ENCODE peak calls at places on chromosomes 5 and 9, in seven cellular contexts. One of them, this sample, is unnamed.
A peak's percentile ranks its signal among the peaks of the same experiment; 100 is the strongest.

GRCh38 chr9:112971415-112971814 is 40.6 kb downstream of the ZNF883 start:
- DNase-seq in left ventricle myocardium superior: no peak
- DNase-seq in Karpas-422: peak; percentile 79
- DNase-seq in AG10803: peak; percentile 1
- DNase-seq in OCI-M1: peak; percentile 35
- DNase-seq in stimulated activated CD4-positive, alpha-beta T cell treated with anti-CD3 and anti-CD28 coated beads, Interleukin-1b, Interleukin-23, amount 100 ng/mL, for 1 hour: no peak
- DNase-seq in stimulated activated CD8-positive, alpha-beta memory T cell treated with anti-CD3 and anti-CD28 coated beads, Interleukin-7, amount 100 ng/mL, for 1 hour: no peak
- DNase-seq in this sample: no peak

GRCh38 chr5:168353216-168353957 is 61.9 kb downstream of the WWC1 start:
- DNase-seq in left ventricle myocardium superior: no peak
- DNase-seq in Karpas-422: no peak
- DNase-seq in AG10803: no peak
- DNase-seq in OCI-M1: no peak
- DNase-seq in stimulated activated CD4-positive, alpha-beta T cell treated with anti-CD3 and anti-CD28 coated beads, Interleukin-1b, Interleukin-23, amount 100 ng/mL, for 1 hour: no peak
- DNase-seq in stimulated activated CD8-positive, alpha-beta memory T cell treated with anti-CD3 and anti-CD28 coated beads, Interleukin-7, amount 100 ng/mL, for 1 hour: no peak
- DNase-seq in this sample: no peak

GRCh38 chr5:134491841-134492442 is 33.5 kb upstream of the JADE2 start:
- DNase-seq in left ventricle myocardium superior: no peak
- DNase-seq in Karpas-422: no peak
- DNase-seq in AG10803: no peak
- DNase-seq in OCI-M1: no peak
- DNase-seq in stimulated activated CD4-positive, alpha-beta T cell treated with anti-CD3 and anti-CD28 coated beads, Interleukin-1b, Interleukin-23, amount 100 ng/mL, for 1 hour: no peak
- DNase-seq in stimulated activated CD8-positive, alpha-beta memory T cell treated with anti-CD3 and anti-CD28 coated beads, Interleukin-7, amount 100 ng/mL, for 1 hour: no peak
- DNase-seq in this sample: no peak

GRCh38 chr9:77712533-77713130 is 64.5 kb upstream of the GNA14 start:
- DNase-seq in left ventricle myocardium superior: no peak
- DNase-seq in Karpas-422: no peak
- DNase-seq in AG10803: peak; percentile 87
- DNase-seq in OCI-M1: no peak
- DNase-seq in stimulated activated CD4-positive, alpha-beta T cell treated with anti-CD3 and anti-CD28 coated beads, Interleukin-1b, Interleukin-23, amount 100 ng/mL, for 1 hour: no peak
- DNase-seq in stimulated activated CD8-positive, alpha-beta memory T cell treated with anti-CD3 and anti-CD28 coated beads, Interleukin-7, amount 100 ng/mL, for 1 hour: no peak
- DNase-seq in this sample: peak; percentile 64

GRCh38 chr5:130874861-130875419 is 290.1 kb downstream of the HINT1 start:
- DNase-seq in left ventricle myocardium superior: no peak
- DNase-seq in Karpas-422: no peak
- DNase-seq in AG10803: peak; percentile 95
- DNase-seq in OCI-M1: no peak
- DNase-seq in stimulated activated CD4-positive, alpha-beta T cell treated with anti-CD3 and anti-CD28 coated beads, Interleukin-1b, Interleukin-23, amount 100 ng/mL, for 1 hour: no peak
- DNase-seq in stimulated activated CD8-positive, alpha-beta memory T cell treated with anti-CD3 and anti-CD28 coated beads, Interleukin-7, amount 100 ng/mL, for 1 hour: no peak
- DNase-seq in this sample: no peak

GRCh38 chr5:111367081-111367480 is 142.9 kb downstream of the CAMK4 start:
- DNase-seq in left ventricle myocardium superior: no peak
- DNase-seq in Karpas-422: no peak
- DNase-seq in AG10803: no peak
- DNase-seq in OCI-M1: no peak
- DNase-seq in stimulated activated CD4-positive, alpha-beta T cell treated with anti-CD3 and anti-CD28 coated beads, Interleukin-1b, Interleukin-23, amount 100 ng/mL, for 1 hour: no peak
- DNase-seq in stimulated activated CD8-positive, alpha-beta memory T cell treated with anti-CD3 and anti-CD28 coated beads, Interleukin-7, amount 100 ng/mL, for 1 hour: no peak
- DNase-seq in this sample: no peak

GRCh38 chr5:38500861-38501260 is 55.6 kb downstream of the LIFR start:
- DNase-seq in left ventricle myocardium superior: no peak
- DNase-seq in Karpas-422: no peak
- DNase-seq in AG10803: peak; percentile 62
- DNase-seq in OCI-M1: no peak
- DNase-seq in stimulated activated CD4-positive, alpha-beta T cell treated with anti-CD3 and anti-CD28 coated beads, Interleukin-1b, Interleukin-23, amount 100 ng/mL, for 1 hour: no peak
- DNase-seq in stimulated activated CD8-positive, alpha-beta memory T cell treated with anti-CD3 and anti-CD28 coated beads, Interleukin-7, amount 100 ng/mL, for 1 hour: no peak
- DNase-seq in this sample: peak; percentile 27

GRCh38 chr5:179123491-179124328 is 63.5 kb downstream of the ZNF354C start:
- DNase-seq in left ventricle myocardium superior: no peak
- DNase-seq in Karpas-422: no peak
- DNase-seq in AG10803: no peak
- DNase-seq in OCI-M1: no peak
- DNase-seq in stimulated activated CD4-positive, alpha-beta T cell treated with anti-CD3 and anti-CD28 coated beads, Interleukin-1b, Interleukin-23, amount 100 ng/mL, for 1 hour: no peak
- DNase-seq in stimulated activated CD8-positive, alpha-beta memory T cell treated with anti-CD3 and anti-CD28 coated beads, Interleukin-7, amount 100 ng/mL, for 1 hour: no peak
- DNase-seq in this sample: no peak

GRCh38 chr5:65775476-65775875 is 53.5 kb downstream of the NLN start:
- DNase-seq in left ventricle myocardium superior: no peak
- DNase-seq in Karpas-422: no peak
- DNase-seq in AG10803: no peak
- DNase-seq in OCI-M1: no peak
- DNase-seq in stimulated activated CD4-positive, alpha-beta T cell treated with anti-CD3 and anti-CD28 coated beads, Interleukin-1b, Interleukin-23, amount 100 ng/mL, for 1 hour: no peak
- DNase-seq in stimulated activated CD8-positive, alpha-beta memory T cell treated with anti-CD3 and anti-CD28 coated beads, Interleukin-7, amount 100 ng/mL, for 1 hour: no peak
- DNase-seq in this sample: no peak

GRCh38 chr9:114303571-114303970 is 19.3 kb upstream of the ORM1 start:
- DNase-seq in left ventricle myocardium superior: no peak
- DNase-seq in Karpas-422: no peak
- DNase-seq in AG10803: no peak
- DNase-seq in OCI-M1: no peak
- DNase-seq in stimulated activated CD4-positive, alpha-beta T cell treated with anti-CD3 and anti-CD28 coated beads, Interleukin-1b, Interleukin-23, amount 100 ng/mL, for 1 hour: no peak
- DNase-seq in stimulated activated CD8-positive, alpha-beta memory T cell treated with anti-CD3 and anti-CD28 coated beads, Interleukin-7, amount 100 ng/mL, for 1 hour: no peak
- DNase-seq in this sample: no peak

GRCh38 chr9:108109927-108110326 is 620.4 kb upstream of the KLF4 start:
- DNase-seq in left ventricle myocardium superior: no peak
- DNase-seq in Karpas-422: peak; percentile 17
- DNase-seq in AG10803: no peak
- DNase-seq in OCI-M1: no peak
- DNase-seq in stimulated activated CD4-positive, alpha-beta T cell treated with anti-CD3 and anti-CD28 coated beads, Interleukin-1b, Interleukin-23, amount 100 ng/mL, for 1 hour: no peak
- DNase-seq in stimulated activated CD8-positive, alpha-beta memory T cell treated with anti-CD3 and anti-CD28 coated beads, Interleukin-7, amount 100 ng/mL, for 1 hour: no peak
- DNase-seq in this sample: no peak

GRCh38 chr9:104553261-104553660 is 15.7 kb upstream of the OR13C8 start:
- DNase-seq in left ventricle myocardium superior: no peak
- DNase-seq in Karpas-422: no peak
- DNase-seq in AG10803: peak; percentile 18
- DNase-seq in OCI-M1: no peak
- DNase-seq in stimulated activated CD4-positive, alpha-beta T cell treated with anti-CD3 and anti-CD28 coated beads, Interleukin-1b, Interleukin-23, amount 100 ng/mL, for 1 hour: no peak
- DNase-seq in stimulated activated CD8-positive, alpha-beta memory T cell treated with anti-CD3 and anti-CD28 coated beads, Interleukin-7, amount 100 ng/mL, for 1 hour: no peak
- DNase-seq in this sample: no peak

GRCh38 chr9:95511952-95512750 is 4.6 kb downstream of the PTCH1 start:
- DNase-seq in left ventricle myocardium superior: peak; percentile 35
- DNase-seq in Karpas-422: peak; percentile 68
- DNase-seq in AG10803: peak; percentile 40
- DNase-seq in OCI-M1: peak; percentile 81
- DNase-seq in stimulated activated CD4-positive, alpha-beta T cell treated with anti-CD3 and anti-CD28 coated beads, Interleukin-1b, Interleukin-23, amount 100 ng/mL, for 1 hour: no peak
- DNase-seq in stimulated activated CD8-positive, alpha-beta memory T cell treated with anti-CD3 and anti-CD28 coated beads, Interleukin-7, amount 100 ng/mL, for 1 hour: no peak
- DNase-seq in this sample: no peak

GRCh38 chr5:1039210-1039548 is 30.6 kb downstream of the NKD2 start:
- DNase-seq in left ventricle myocardium superior: peak; percentile 20
- DNase-seq in Karpas-422: no peak
- DNase-seq in AG10803: no peak
- DNase-seq in OCI-M1: no peak
- DNase-seq in stimulated activated CD4-positive, alpha-beta T cell treated with anti-CD3 and anti-CD28 coated beads, Interleukin-1b, Interleukin-23, amount 100 ng/mL, for 1 hour: no peak
- DNase-seq in stimulated activated CD8-positive, alpha-beta memory T cell treated with anti-CD3 and anti-CD28 coated beads, Interleukin-7, amount 100 ng/mL, for 1 hour: no peak
- DNase-seq in this sample: no peak

GRCh38 chr9:5389109-5389732 is 48.5 kb downstream of the PLGRKT start:
- DNase-seq in left ventricle myocardium superior: no peak
- DNase-seq in Karpas-422: no peak
- DNase-seq in AG10803: peak; percentile 84
- DNase-seq in OCI-M1: peak; percentile 100
- DNase-seq in stimulated activated CD4-positive, alpha-beta T cell treated with anti-CD3 and anti-CD28 coated beads, Interleukin-1b, Interleukin-23, amount 100 ng/mL, for 1 hour: no peak
- DNase-seq in stimulated activated CD8-positive, alpha-beta memory T cell treated with anti-CD3 and anti-CD28 coated beads, Interleukin-7, amount 100 ng/mL, for 1 hour: no peak
- DNase-seq in this sample: peak; percentile 54

GRCh38 chr5:136985785-136986475 is 513.2 kb downstream of the SPOCK1 start:
- DNase-seq in left ventricle myocardium superior: no peak
- DNase-seq in Karpas-422: no peak
- DNase-seq in AG10803: no peak
- DNase-seq in OCI-M1: no peak
- DNase-seq in stimulated activated CD4-positive, alpha-beta T cell treated with anti-CD3 and anti-CD28 coated beads, Interleukin-1b, Interleukin-23, amount 100 ng/mL, for 1 hour: no peak
- DNase-seq in stimulated activated CD8-positive, alpha-beta memory T cell treated with anti-CD3 and anti-CD28 coated beads, Interleukin-7, amount 100 ng/mL, for 1 hour: no peak
- DNase-seq in this sample: no peak

GRCh38 chr9:103188966-103189365 is 193.8 kb downstream of the CYLC2 start:
- DNase-seq in left ventricle myocardium superior: no peak
- DNase-seq in Karpas-422: no peak
- DNase-seq in AG10803: no peak
- DNase-seq in OCI-M1: no peak
- DNase-seq in stimulated activated CD4-positive, alpha-beta T cell treated with anti-CD3 and anti-CD28 coated beads, Interleukin-1b, Interleukin-23, amount 100 ng/mL, for 1 hour: no peak
- DNase-seq in stimulated activated CD8-positive, alpha-beta memory T cell treated with anti-CD3 and anti-CD28 coated beads, Interleukin-7, amount 100 ng/mL, for 1 hour: no peak
- DNase-seq in this sample: no peak

GRCh38 chr5:124605516-124605915 is 140.9 kb downstream of the ZNF608 start:
- DNase-seq in left ventricle myocardium superior: peak; percentile 49
- DNase-seq in Karpas-422: no peak
- DNase-seq in AG10803: no peak
- DNase-seq in OCI-M1: no peak
- DNase-seq in stimulated activated CD4-positive, alpha-beta T cell treated with anti-CD3 and anti-CD28 coated beads, Interleukin-1b, Interleukin-23, amount 100 ng/mL, for 1 hour: no peak
- DNase-seq in stimulated activated CD8-positive, alpha-beta memory T cell treated with anti-CD3 and anti-CD28 coated beads, Interleukin-7, amount 100 ng/mL, for 1 hour: no peak
- DNase-seq in this sample: no peak

GRCh38 chr5:102226321-102226720 is 69.8 kb downstream of the SLCO4C1 start:
- DNase-seq in left ventricle myocardium superior: no peak
- DNase-seq in Karpas-422: no peak
- DNase-seq in AG10803: no peak
- DNase-seq in OCI-M1: no peak
- DNase-seq in stimulated activated CD4-positive, alpha-beta T cell treated with anti-CD3 and anti-CD28 coated beads, Interleukin-1b, Interleukin-23, amount 100 ng/mL, for 1 hour: no peak
- DNase-seq in stimulated activated CD8-positive, alpha-beta memory T cell treated with anti-CD3 and anti-CD28 coated beads, Interleukin-7, amount 100 ng/mL, for 1 hour: no peak
- DNase-seq in this sample: no peak

GRCh38 chr5:16428359-16428758 is 37.2 kb downstream of the ZNF622 start:
- DNase-seq in left ventricle myocardium superior: no peak
- DNase-seq in Karpas-422: no peak
- DNase-seq in AG10803: no peak
- DNase-seq in OCI-M1: no peak
- DNase-seq in stimulated activated CD4-positive, alpha-beta T cell treated with anti-CD3 and anti-CD28 coated beads, Interleukin-1b, Interleukin-23, amount 100 ng/mL, for 1 hour: no peak
- DNase-seq in stimulated activated CD8-positive, alpha-beta memory T cell treated with anti-CD3 and anti-CD28 coated beads, Interleukin-7, amount 100 ng/mL, for 1 hour: no peak
- DNase-seq in this sample: no peak

GRCh38 chr9:36163049-36163839 is 5.9 kb upstream of the CCIN start:
- DNase-seq in left ventricle myocardium superior: peak; percentile 80
- DNase-seq in Karpas-422: no peak
- DNase-seq in AG10803: peak; percentile 46
- DNase-seq in OCI-M1: no peak
- DNase-seq in stimulated activated CD4-positive, alpha-beta T cell treated with anti-CD3 and anti-CD28 coated beads, Interleukin-1b, Interleukin-23, amount 100 ng/mL, for 1 hour: no peak
- DNase-seq in stimulated activated CD8-positive, alpha-beta memory T cell treated with anti-CD3 and anti-CD28 coated beads, Interleukin-7, amount 100 ng/mL, for 1 hour: no peak
- DNase-seq in this sample: no peak

GRCh38 chr5:154673506-154673905 is 81.7 kb upstream of the LARP1 start:
- DNase-seq in left ventricle myocardium superior: no peak
- DNase-seq in Karpas-422: no peak
- DNase-seq in AG10803: no peak
- DNase-seq in OCI-M1: no peak
- DNase-seq in stimulated activated CD4-positive, alpha-beta T cell treated with anti-CD3 and anti-CD28 coated beads, Interleukin-1b, Interleukin-23, amount 100 ng/mL, for 1 hour: no peak
- DNase-seq in stimulated activated CD8-positive, alpha-beta memory T cell treated with anti-CD3 and anti-CD28 coated beads, Interleukin-7, amount 100 ng/mL, for 1 hour: no peak
- DNase-seq in this sample: no peak

GRCh38 chr5:153573326-153574033 is 83.0 kb downstream of the GRIA1 start:
- DNase-seq in left ventricle myocardium superior: peak; percentile 40
- DNase-seq in Karpas-422: no peak
- DNase-seq in AG10803: no peak
- DNase-seq in OCI-M1: no peak
- DNase-seq in stimulated activated CD4-positive, alpha-beta T cell treated with anti-CD3 and anti-CD28 coated beads, Interleukin-1b, Interleukin-23, amount 100 ng/mL, for 1 hour: no peak
- DNase-seq in stimulated activated CD8-positive, alpha-beta memory T cell treated with anti-CD3 and anti-CD28 coated beads, Interleukin-7, amount 100 ng/mL, for 1 hour: no peak
- DNase-seq in this sample: no peak

GRCh38 chr9:110115341-110115820 is 92.6 kb downstream of the C9orf152 start:
- DNase-seq in left ventricle myocardium superior: peak; percentile 59
- DNase-seq in Karpas-422: no peak
- DNase-seq in AG10803: peak; percentile 55
- DNase-seq in OCI-M1: no peak
- DNase-seq in stimulated activated CD4-positive, alpha-beta T cell treated with anti-CD3 and anti-CD28 coated beads, Interleukin-1b, Interleukin-23, amount 100 ng/mL, for 1 hour: no peak
- DNase-seq in stimulated activated CD8-positive, alpha-beta memory T cell treated with anti-CD3 and anti-CD28 coated beads, Interleukin-7, amount 100 ng/mL, for 1 hour: no peak
- DNase-seq in this sample: no peak

GRCh38 chr9:4750021-4750673 is 9.1 kb upstream of the AK3 start:
- DNase-seq in left ventricle myocardium superior: no peak
- DNase-seq in Karpas-422: peak; percentile 81
- DNase-seq in AG10803: peak; percentile 43
- DNase-seq in OCI-M1: peak; percentile 100
- DNase-seq in stimulated activated CD4-positive, alpha-beta T cell treated with anti-CD3 and anti-CD28 coated beads, Interleukin-1b, Interleukin-23, amount 100 ng/mL, for 1 hour: no peak
- DNase-seq in stimulated activated CD8-positive, alpha-beta memory T cell treated with anti-CD3 and anti-CD28 coated beads, Interleukin-7, amount 100 ng/mL, for 1 hour: no peak
- DNase-seq in this sample: peak; percentile 11

This sample was measured in AG04450.